ENCODE peak calls at places on chromosomes 4 and X, in ten cellular contexts. C is RWPE2; T is heart left ventricle; K is hypothalamus; P is omental fat pad; L is GM23248; D is A172; X is IMR-90; W is stimulated activated CD4-positive, alpha-beta T cell treated with anti-CD3 and anti-CD28 coated beads, Interleukin-15, amount 100 ng/mL, for 1 hour; O is amygdala. G is an unnamed sample.

GRCh38 chr4:152663203-152664066 is 16.4 kb downstream of the TMEM154 start:
- DNase-seq in C (no peak), T (no peak), K (no peak), P (no peak), L (no peak), D (no peak), X (no peak), W (no peak), O (no peak), G (no peak)

GRCh38 chr4:56506110-56506705 is 617 bp downstream of the ARL9 start:
- DNase-seq in C (no peak), T (no peak), K (no peak), P (no peak), L (peak; percentile 10), D (no peak), X (no peak), W (no peak), O (no peak), G (no peak)

GRCh38 chr4:80124246-80125211 is 51.5 kb upstream of the ANTXR2 start:
- DNase-seq in C (no peak), T (no peak), K (no peak), P (no peak), L (no peak), D (no peak), X (no peak), W (no peak), O (no peak), G (no peak)

GRCh38 chr4:10810411-10810810 is 125.8 kb upstream of the CLNK start:
- DNase-seq in C (no peak), T (no peak), K (no peak), P (no peak), L (peak; percentile 5), D (no peak), X (no peak), W (no peak), O (no peak), G (no peak)

GRCh38 chr4:20095805-20096541 is 155.7 kb upstream of the SLIT2 start:
- DNase-seq in C (no peak), T (no peak), K (no peak), P (no peak), L (peak; percentile 32), D (no peak), X (peak; percentile 4), W (no peak), O (no peak), G (no peak)

GRCh38 chrX:13863326-13863725 is 46.4 kb upstream of the GPM6B start:
- DNase-seq in C (no peak), T (no peak), K (peak; percentile 19), P (no peak), L (no peak), D (no peak), X (no peak), W (no peak), O (no peak), G (no peak)

GRCh38 chr4:170274616-170275015 is 184.9 kb upstream of the AADAT start:
- DNase-seq in C (no peak), T (no peak), K (no peak), P (no peak), L (no peak), D (no peak), X (no peak), W (no peak), O (no peak), G (no peak)

GRCh38 chr4:65865489-65865888 is 195.2 kb upstream of the EPHA5 start:
- DNase-seq in C (no peak), T (no peak), K (no peak), P (no peak), L (peak; percentile 31), D (peak; percentile 1), X (no peak), W (no peak), O (no peak), G (no peak)

GRCh38 chr4:114780205-114780604 is 181.6 kb downstream of the UGT8 start:
- DNase-seq in C (no peak), T (no peak), K (peak; percentile 4), P (no peak), L (peak; percentile 52), D (peak; percentile 22), X (peak; percentile 7), W (no peak), O (no peak), G (no peak)

GRCh38 chr4:145984563-145984962 is 45.9 kb upstream of the ZNF827 start:
- DNase-seq in C (no peak), T (no peak), K (no peak), P (no peak), L (no peak), D (no peak), X (no peak), W (no peak), O (no peak), G (no peak)

GRCh38 chrX:65821721-65822496 is 154.5 kb downstream of the MSN start:
- DNase-seq in C (no peak), T (peak; percentile 37), K (no peak), P (no peak), L (peak; percentile 1), D (no peak), X (no peak), W (peak; percentile 27), O (no peak), G (no peak)

GRCh38 chrX:115189110-115189509 is at the start of gene RBMXL3:
- DNase-seq in C (no peak), T (no peak), K (no peak), P (no peak), L (no peak), D (no peak), X (no peak), W (no peak), O (no peak), G (no peak)

GRCh38 chr4:124641715-124642380 is 70.7 kb downstream of the ANKRD50 start:
- DNase-seq in C (peak; percentile 66), T (no peak), K (no peak), P (no peak), L (peak; percentile 86), D (peak; percentile 86), X (peak; percentile 94), W (no peak), O (no peak), G (no peak)

GRCh38 chr4:107006218-107006617 is 29.9 kb downstream of the DKK2 start:
- DNase-seq in C (no peak), T (no peak), K (no peak), P (no peak), L (no peak), D (no peak), X (no peak), W (no peak), O (no peak), G (no peak)

GRCh38 chr4:3330682-3331081 is 37.9 kb downstream of the RGS12 start:
- DNase-seq in C (no peak), T (no peak), K (no peak), P (no peak), L (no peak), D (no peak), X (no peak), W (no peak), O (no peak), G (peak; percentile 10)

GRCh38 chrX:140432328-140433025 is 72.4 kb downstream of the SOX3 start:
- DNase-seq in C (no peak), T (no peak), K (peak; percentile 41), P (no peak), L (peak; percentile 1), D (no peak), X (no peak), W (no peak), O (peak; percentile 9), G (peak; percentile 20)

GRCh38 chr4:156931267-156931666 is 40.3 kb downstream of the PDGFC start:
- DNase-seq in C (peak; percentile 61), T (no peak), K (no peak), P (no peak), L (peak; percentile 77), D (peak; percentile 71), X (peak; percentile 86), W (no peak), O (no peak), G (no peak)

GRCh38 chrX:24081661-24082154 is 27.0 kb downstream of the EIF2S3 start:
- DNase-seq in C (peak; percentile 40), T (peak; percentile 49), K (peak; percentile 0), P (no peak), L (peak; percentile 65), D (peak; percentile 74), X (peak; percentile 63), W (peak; percentile 17), O (peak; percentile 0), G (peak; percentile 24)

GRCh38 chr4:85787133-85787532 is 312.2 kb downstream of the ARHGAP24 start:
- DNase-seq in C (no peak), T (no peak), K (no peak), P (no peak), L (peak; percentile 88), D (peak; percentile 46), X (peak; percentile 93), W (no peak), O (no peak), G (no peak)

GRCh38 chr4:2332201-2332975 is 70.5 kb upstream of the MXD4 start:
- DNase-seq in C (no peak), T (no peak), K (no peak), P (no peak), L (no peak), D (no peak), X (no peak), W (no peak), O (no peak), G (peak; percentile 9)

GRCh38 chrX:1053072-1053471 is 159.4 kb downstream of the CRLF2 start:
- DNase-seq in C (no peak), T (no peak), K (no peak), P (no peak), L (no peak), D (no peak), X (no peak), W (no peak), O (no peak), G (no peak)

GRCh38 chrX:101287402-101287801 is 3.7 kb downstream of the TAF7L start:
- DNase-seq in C (no peak), T (no peak), K (no peak), P (no peak), L (peak; percentile 49), D (peak; percentile 20), X (peak; percentile 52), W (no peak), O (no peak), G (no peak)

GRCh38 chr4:159410076-159410777 is 307.3 kb downstream of the RAPGEF2 start:
- DNase-seq in C (no peak), T (no peak), K (no peak), P (no peak), L (peak; percentile 26), D (peak; percentile 77), X (peak; percentile 63), W (no peak), O (no peak), G (no peak)

GRCh38 chrX:37871626-37872302 is 24.4 kb upstream of the DYNLT3 start:
- DNase-seq in C (peak; percentile 76), T (peak; percentile 36), K (no peak), P (no peak), L (peak; percentile 93), D (peak; percentile 88), X (peak; percentile 93), W (no peak), O (peak; percentile 0), G (no peak)

GRCh38 chrX:45191820-45192409 is 8.8 kb downstream of the DIPK2B start:
- DNase-seq in C (no peak), T (peak; percentile 32), K (peak; percentile 44), P (no peak), L (no peak), D (no peak), X (no peak), W (no peak), O (no peak), G (no peak)

GRCh38 chr4:16116493-16116990 is 32.7 kb upstream of the PROM1 start:
- DNase-seq in C (no peak), T (no peak), K (no peak), P (no peak), L (no peak), D (no peak), X (no peak), W (no peak), O (no peak), G (peak; percentile 43)

GRCh38 chrX:132490086-132490419 is 1.2 kb upstream of the MBNL3 start:
- DNase-seq in C (no peak), T (no peak), K (no peak), P (no peak), L (no peak), D (no peak), X (no peak), W (no peak), O (no peak), G (no peak)

GRCh38 chr4:88812420-88812819 is 114.8 kb upstream of the NAP1L5 start:
- DNase-seq in C (no peak), T (no peak), K (no peak), P (no peak), L (no peak), D (no peak), X (no peak), W (no peak), O (no peak), G (no peak)